ENCODE peak calls at places on chromosome 14, in eight cellular contexts. U is psoas muscle, I is foreskin keratinocyte, W is pancreas, T is left ventricle myocardium inferior, D is uterus, A is adrenal gland, Q is mesendoderm. P is an unnamed sample. For H3K4me1, the result is how much of the 10 kb centered on the place peaks cover.

GRCh38 chr14:99575043-99576023 is 28.7 kb downstream of the CCDC85C start:
- DNase-seq in U (no peak), I (peak), W (peak), T (peak), D (no peak), A (peak), Q (peak), P (no peak)

GRCh38 chr14:59363545-59364226 is 101.5 kb downstream of the GPR135 start:
- DNase-seq in U (no peak), I (peak), W (no peak), T (no peak), D (no peak), A (no peak), Q (no peak), P (no peak)

GRCh38 chr14:92615451-92615850 is 101.9 kb downstream of the RIN3 start:
- DNase-seq in U (no peak), I (no peak), W (no peak), T (no peak), D (no peak), A (no peak), Q (peak), P (no peak)

GRCh38 chr14:89378119-89378518 is 38.9 kb downstream of the FOXN3 start:
- DNase-seq in U (no peak), I (peak), W (no peak), T (no peak), D (no peak), A (peak), Q (no peak), P (no peak)

GRCh38 chr14:58829594-58829993 is 191.8 kb downstream of the DACT1 start:
- DNase-seq in U (no peak), I (no peak), W (no peak), T (no peak), D (no peak), A (no peak), Q (no peak), P (no peak)

GRCh38 chr14:86574026-86574777 is 1044.3 kb downstream of the FLRT2 start:
- DNase-seq in U (no peak), I (peak), W (no peak), T (no peak), D (no peak), A (no peak), Q (peak), P (no peak)

GRCh38 chr14:51534623-51535022 is 117.1 kb upstream of the FRMD6 start:
- DNase-seq in U (no peak), I (peak), W (no peak), T (no peak), D (no peak), A (peak), Q (peak), P (no peak)

GRCh38 chr14:87894920-87895319 is 98.1 kb downstream of the GALC start:
- DNase-seq in U (no peak), I (no peak), W (no peak), T (no peak), D (no peak), A (no peak), Q (no peak), P (no peak)

GRCh38 chr14:58488550-58488949 is 61.0 kb downstream of the KIAA0586 start:
- DNase-seq in U (no peak), I (peak), W (no peak), T (no peak), D (no peak), A (peak), Q (peak), P (no peak)

GRCh38 chr14:90458536-90458935 is 61.7 kb downstream of the CALM1 start:
- DNase-seq in U (no peak), I (peak), W (no peak), T (no peak), D (no peak), A (no peak), Q (no peak), P (no peak)

GRCh38 chr14:91985521-91986255 is 38.2 kb upstream of the FBLN5 start:
- DNase-seq in U (no peak), I (no peak), W (no peak), T (no peak), D (no peak), A (no peak), Q (no peak), P (no peak)

GRCh38 chr14:104315169-104315568 is 176.8 kb downstream of the KIF26A start:
- DNase-seq in U (no peak), I (no peak), W (no peak), T (no peak), D (no peak), A (no peak), Q (no peak), P (no peak)

GRCh38 chr14:95515080-95515489 is 1.4 kb downstream of the SYNE3 start:
- DNase-seq in U (peak), I (no peak), W (no peak), T (peak), D (no peak), A (peak), Q (no peak), P (no peak)

GRCh38 chr14:59897757-59898383 is 22.1 kb upstream of the LRRC9 start:
- DNase-seq in U (no peak), I (no peak), W (no peak), T (no peak), D (no peak), A (peak), Q (peak), P (no peak)

GRCh38 chr14:91352696-91353692 is 64.6 kb downstream of the CCDC88C start:
- DNase-seq in U (no peak), I (no peak), W (no peak), T (no peak), D (no peak), A (no peak), Q (no peak), P (no peak)

GRCh38 chr14:37122919-37123639 is 49.3 kb downstream of the SLC25A21 start:
- DNase-seq in U (no peak), I (no peak), W (no peak), T (no peak), D (no peak), A (no peak), Q (no peak), P (no peak)
- H3K4me1 ChIP-seq in U (under half), I (under half), W (under half), T (under half), D (under half), A (under half), Q (under half), P (under half)

DNA sequence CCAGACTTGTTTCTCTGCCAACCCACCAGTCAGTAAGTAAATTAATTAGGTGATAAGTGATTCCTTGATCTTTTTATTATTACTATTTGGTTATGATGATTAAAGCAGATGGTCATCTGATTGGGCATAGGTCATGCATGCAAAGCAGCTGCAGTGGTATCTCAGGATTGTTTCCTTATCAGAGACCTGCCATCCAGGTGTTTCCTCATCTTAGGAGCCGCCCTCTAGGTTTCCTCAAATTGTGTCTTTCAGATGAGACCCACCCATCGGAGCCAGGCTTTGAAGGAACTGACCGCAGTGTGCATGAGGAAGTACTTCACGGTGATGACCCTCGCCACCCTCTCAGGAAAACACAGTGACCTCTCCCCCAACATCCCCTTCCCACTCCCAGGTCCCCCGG is 63.3 kb downstream of the ZFP36L1 start:
- DNase-seq in U (no peak), I (no peak), W (no peak), T (no peak), D (no peak), A (no peak), Q (no peak), P (peak)
- H3K4me1 ChIP-seq in U (under half), I (under half), W (under half), T (half or more), D (under half), A (under half), Q (under half), P (under half)

DNA sequence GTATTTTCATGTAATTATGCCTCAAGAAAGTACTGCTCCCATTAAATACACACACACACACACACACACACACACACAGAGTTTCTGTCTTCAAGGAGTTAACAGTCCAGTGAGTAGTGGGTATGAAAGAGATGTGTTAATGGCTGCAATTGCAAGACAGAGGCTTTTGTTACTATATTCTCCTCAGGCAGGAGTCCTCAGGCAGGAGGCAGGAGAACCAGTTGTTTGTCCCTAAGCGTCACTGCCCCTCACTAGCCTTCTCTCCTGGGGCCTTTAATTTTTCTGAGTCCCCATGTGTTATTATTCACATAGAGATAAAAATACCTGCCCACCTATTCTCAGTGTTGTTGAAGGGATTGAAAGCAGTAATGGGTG is 31.2 kb downstream of the DAD1 start:
- DNase-seq in U (no peak), I (no peak), W (no peak), T (no peak), D (no peak), A (no peak), Q (no peak), P (no peak)
- H3K4me1 ChIP-seq in U (under half), I (under half), W (under half), T (under half), D (under half), A (under half), Q (under half), P (under half)

GRCh38 chr14:75249251-75249957 is 29.2 kb upstream of the FOS start:
- DNase-seq in U (peak), I (peak), W (no peak), T (no peak), D (no peak), A (no peak), Q (no peak), P (peak)
- H3K4me1 ChIP-seq in U (under half), I (under half), W (under half), T (under half), D (under half), A (under half), Q (under half), P (under half)

GRCh38 chr14:71588028-71588427 is 344.2 kb upstream of the RGS6 start:
- DNase-seq in U (no peak), I (no peak), W (no peak), T (no peak), D (no peak), A (no peak), Q (no peak), P (no peak)

GRCh38 chr14:71590131-71590530 is 342.1 kb upstream of the RGS6 start:
- DNase-seq in U (no peak), I (no peak), W (no peak), T (no peak), D (no peak), A (no peak), Q (no peak), P (no peak)

GRCh38 chr14:71586131-71586893 is 345.9 kb upstream of the RGS6 start:
- DNase-seq in U (peak), I (no peak), W (no peak), T (no peak), D (peak), A (peak), Q (peak), P (no peak)

GRCh38 chr14:71591929-71592328 is 340.3 kb upstream of the RGS6 start:
- DNase-seq in U (no peak), I (peak), W (no peak), T (no peak), D (no peak), A (no peak), Q (no peak), P (no peak)

DNA sequence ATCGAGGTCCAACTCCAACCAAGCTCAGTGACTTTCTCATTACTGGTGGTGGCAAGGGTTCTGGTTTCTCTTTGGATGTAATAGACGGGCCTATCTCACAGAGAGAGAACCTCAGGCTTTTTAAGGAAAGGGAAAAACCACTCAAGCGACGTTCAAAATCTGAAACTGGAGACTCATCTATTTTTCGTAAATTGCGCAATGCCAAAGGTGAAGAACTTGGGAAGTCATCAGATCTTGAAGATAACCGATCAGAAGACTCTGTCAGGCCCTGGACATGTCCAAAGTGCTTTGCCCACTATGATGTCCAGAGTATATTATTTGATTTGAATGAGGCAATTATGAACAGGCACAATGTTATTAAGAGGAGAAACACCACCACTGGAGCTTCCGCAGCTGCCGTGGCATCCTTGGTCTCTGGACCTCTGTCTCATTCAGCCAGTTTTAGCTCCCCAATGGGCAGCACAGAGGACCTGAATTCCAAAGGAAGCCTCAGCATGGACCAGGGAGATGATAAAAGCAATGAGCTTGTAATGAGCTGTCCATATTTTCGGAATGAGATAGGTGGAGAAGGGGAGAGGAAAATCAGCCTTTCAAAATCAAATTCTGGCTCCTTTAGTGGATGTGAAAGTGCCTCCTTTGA is 343.5 kb upstream of the RGS6 start:
- DNase-seq in U (no peak), I (no peak), W (no peak), T (no peak), D (no peak), A (no peak), Q (no peak), P (no peak)
- H3K4me1 ChIP-seq in U (under half), I (under half), W (under half), T (under half), D (under half), A (under half), Q (under half), P (under half)